ENCODE peak calls at places on chromosomes 13 and 19, in five cellular contexts. U is GM23248, D is MM.1S, Q is GM23338, E is neural progenitor cell. N is an unnamed sample.
A peak's percentile ranks its signal among the peaks of the same experiment; 100 is the strongest.

GRCh38 chr19:14796021-14796420 is 17.7 kb upstream of the ADGRE2 start:
- DNase-seq in U (no peak), D (no peak), Q (no peak), E (no peak), N (no peak)

GRCh38 chr13:68107667-68108066 is 877.5 kb upstream of the PCDH9 start:
- DNase-seq in U (no peak), D (no peak), Q (no peak), E (no peak), N (no peak)

GRCh38 chr13:35649162-35649561 is 172.7 kb upstream of the MAB21L1 start:
- DNase-seq in U (peak; percentile 52), D (no peak), Q (no peak), E (no peak), N (no peak)

GRCh38 chr19:16076958-16077611 is 790 bp downstream of the TPM4 start:
- DNase-seq in U (peak; percentile 71), D (peak; percentile 30), Q (peak; percentile 68), E (peak; percentile 73), N (no peak)

GRCh38 chr13:26253787-26254582 is at the start of gene CDK8:
- DNase-seq in U (peak; percentile 94), D (peak; percentile 77), Q (peak; percentile 90), E (peak; percentile 95), N (peak; percentile 79)

GRCh38 chr13:66859078-66859477 is 371.1 kb downstream of the PCDH9 start:
- DNase-seq in U (no peak), D (peak; percentile 30), Q (no peak), E (no peak), N (no peak)

GRCh38 chr19:35742121-35742724 is at the start of gene IGFLR1:
- DNase-seq in U (no peak), D (peak; percentile 69), Q (no peak), E (no peak), N (no peak)

GRCh38 chr13:39110518-39111097 is 72.4 kb downstream of the NHLRC3 start:
- DNase-seq in U (no peak), D (no peak), Q (no peak), E (no peak), N (no peak)

GRCh38 chr13:97468331-97468730 is 34.4 kb downstream of the RAP2A start:
- DNase-seq in U (peak; percentile 19), D (no peak), Q (no peak), E (no peak), N (peak; percentile 11)

GRCh38 chr19:3115411-3115810 is 20.4 kb upstream of the GNA15 start:
- DNase-seq in U (no peak), D (no peak), Q (no peak), E (no peak), N (no peak)

GRCh38 chr13:30224732-30225131 is 82.6 kb downstream of the KATNAL1 start:
- DNase-seq in U (peak; percentile 49), D (no peak), Q (no peak), E (no peak), N (no peak)

GRCh38 chr13:101875717-101876393 is 423.4 kb downstream of the ITGBL1 start:
- DNase-seq in U (peak; percentile 12), D (no peak), Q (no peak), E (no peak), N (peak; percentile 95)

GRCh38 chr19:11612816-11613511 is 15.7 kb downstream of the ZNF627 start:
- DNase-seq in U (peak; percentile 38), D (no peak), Q (peak; percentile 75), E (no peak), N (no peak)

GRCh38 chr19:10193666-10194499 is 870 bp downstream of the DNMT1 start:
- DNase-seq in U (peak; percentile 88), D (peak; percentile 16), Q (peak; percentile 65), E (no peak), N (peak; percentile 60)

GRCh38 chr19:53467503-53468262 is at the start of gene ZNF813:
- DNase-seq in U (peak; percentile 94), D (peak; percentile 16), Q (peak; percentile 97), E (peak; percentile 97), N (peak; percentile 88)

GRCh38 chr13:113418722-113419049 is 34.6 kb downstream of the ADPRHL1 start:
- DNase-seq in U (no peak), D (no peak), Q (no peak), E (no peak), N (no peak)

GRCh38 chr13:75489502-75490263 is 7.7 kb upstream of the TBC1D4 start:
- DNase-seq in U (peak; percentile 91), D (peak; percentile 68), Q (no peak), E (no peak), N (peak; percentile 82)

GRCh38 chr13:99985243-99985874 is 3.8 kb downstream of the ZIC2 start:
- DNase-seq in U (no peak), D (no peak), Q (peak; percentile 81), E (peak; percentile 73), N (no peak)

GRCh38 chr13:49681837-49682236 is 9.4 kb downstream of the EBPL start:
- DNase-seq in U (peak; percentile 39), D (no peak), Q (no peak), E (peak; percentile 8), N (no peak)

GRCh38 chr19:39399684-39400465 is 6.8 kb upstream of the ZFP36 start:
- DNase-seq in U (no peak), D (no peak), Q (no peak), E (no peak), N (peak; percentile 32)
- H3F3A ChIP-seq in U (peaks cover 43% of the 10 kb centered on the region), D (peaks cover 64% of the 10 kb centered on the region), Q (peaks cover 47% of the 10 kb centered on the region), E (peaks cover 56% of the 10 kb centered on the region), N (peaks cover 69% of the 10 kb centered on the region)

GRCh38 chr19:17185590-17185989 is 29.6 kb upstream of the USE1 start:
- DNase-seq in U (no peak), D (no peak), Q (no peak), E (no peak), N (no peak)

GRCh38 chr19:17180997-17181702 is 34.0 kb upstream of the USE1 start:
- DNase-seq in U (no peak), D (no peak), Q (peak; percentile 63), E (peak; percentile 42), N (no peak)

GRCh38 chr19:17184381-17184841 is 30.7 kb upstream of the USE1 start:
- DNase-seq in U (no peak), D (no peak), Q (no peak), E (no peak), N (no peak)

GRCh38 chr19:17183858-17184271 is 31.3 kb upstream of the USE1 start:
- DNase-seq in U (no peak), D (no peak), Q (no peak), E (no peak), N (no peak)

GRCh38 chr19:17183271-17183757 is 31.8 kb upstream of the USE1 start:
- DNase-seq in U (no peak), D (no peak), Q (peak; percentile 26), E (no peak), N (no peak)
- H2AFZ ChIP-seq in U (no peak overlapping the region), D (no peak overlapping the region), Q (no peak overlapping the region), E (no peak overlapping the region), N (no peak overlapping the region)

GRCh38 chr13:37870895-37871550 is 1.5 kb upstream of the TRPC4 start:
- DNase-seq in U (peak; percentile 78), D (no peak), Q (peak; percentile 23), E (peak; percentile 61), N (peak; percentile 12)
- H3F3A ChIP-seq in U (peaks cover 18% of the 10 kb centered on the region), D (no peaks in the 10 kb centered on the region), Q (no peaks in the 10 kb centered on the region), E (peaks cover 24% of the 10 kb centered on the region), N (no peaks in the 10 kb centered on the region)

GRCh38 chr19:48332351-48332661 is 7.0 kb downstream of the EMP3 start:
- DNase-seq in U (no peak), D (no peak), Q (no peak), E (no peak), N (no peak)

GRCh38 chr19:48329167-48329891 is 4.0 kb downstream of the EMP3 start:
- DNase-seq in U (peak; percentile 84), D (peak; percentile 39), Q (peak; percentile 85), E (no peak), N (no peak)

GRCh38 chr19:48333467-48334384 is 8.4 kb downstream of the EMP3 start:
- DNase-seq in U (peak; percentile 98), D (peak; percentile 98), Q (peak; percentile 95), E (peak; percentile 94), N (peak; percentile 87)

GRCh38 chr19:48330012-48330681 is 4.8 kb downstream of the EMP3 start:
- DNase-seq in U (no peak), D (peak; percentile 96), Q (peak; percentile 95), E (peak; percentile 93), N (no peak)

DNA sequence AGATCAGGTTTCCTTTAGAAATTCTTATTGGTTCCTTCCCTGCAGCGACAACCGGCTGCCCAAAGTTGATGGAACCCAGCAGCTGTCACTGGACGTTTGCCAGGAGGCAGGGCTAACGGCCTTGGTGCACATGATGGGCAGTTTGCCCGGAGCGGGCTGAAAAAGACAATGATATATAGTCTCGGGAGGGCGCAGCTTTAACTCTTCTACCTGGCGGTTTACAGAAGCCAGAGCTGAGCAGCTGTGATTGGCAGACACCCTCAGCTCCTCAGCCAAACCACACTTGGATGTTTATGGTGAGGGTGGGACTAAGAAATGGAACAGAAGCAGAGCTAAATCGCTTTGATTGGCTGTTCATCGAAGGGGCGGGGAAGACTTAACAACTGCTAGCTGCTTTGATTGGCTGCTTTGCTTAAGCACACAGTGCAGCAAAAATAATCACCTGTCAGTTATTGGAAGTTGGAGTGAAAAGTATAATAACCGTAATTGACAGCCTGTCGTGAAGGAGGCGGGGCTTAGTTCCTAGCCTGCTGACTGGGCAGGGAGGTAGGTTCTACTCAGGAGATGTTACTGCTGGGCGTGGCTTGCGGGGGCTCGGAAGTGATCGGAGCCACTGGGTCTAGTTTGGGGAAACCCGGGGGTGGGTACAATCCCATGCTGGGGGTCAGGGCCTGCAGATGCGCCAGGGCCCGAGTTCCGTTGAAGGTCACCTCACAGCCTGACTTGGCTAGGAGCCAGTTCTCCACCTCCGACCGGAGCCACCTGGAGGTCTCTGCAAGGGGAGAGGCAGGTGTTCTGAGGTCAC is 7.5 kb downstream of the EMP3 start:
- DNase-seq in U (peak; percentile 96), D (peak; percentile 100), Q (peak; percentile 98), E (peak; percentile 90), N (peak; percentile 100)
- H2AFZ ChIP-seq in U (peak overlapping the region; percentile 36), D (peak overlapping the region; percentile 39), Q (no peak overlapping the region), E (peak overlapping the region; percentile 70), N (peak overlapping the region; percentile 23)